ENCODE peak calls at places on chromosomes 13 and 19, in seven cellular contexts. Q, G, T, C, O, A and W are unnamed samples.

GRCh38 chr13:46405457-46405856 is 18.4 kb upstream of the RUBCNL start:
- DNase-seq in T (no peak), Q (no peak), C (no peak), A (no peak), G (peak; percentile 4), O (no peak), W (no peak)

GRCh38 chr13:50989476-50989875 is 79.9 kb downstream of the RNASEH2B start:
- DNase-seq in G (peak; percentile 75), O (no peak), C (peak; percentile 61), Q (no peak), T (no peak), A (no peak), W (no peak)

GRCh38 chr19:18306209-18306902 is 16.5 kb downstream of the LSM4 start:
- DNase-seq in G (no peak), O (no peak), C (no peak), T (no peak), A (no peak), Q (no peak), W (no peak)

GRCh38 chr19:16860118-16860517 is 28.7 kb upstream of the F2RL3 start:
- DNase-seq in C (no peak), O (no peak), G (no peak), Q (no peak), T (no peak), A (no peak), W (no peak)

GRCh38 chr19:38496603-38497487 is 63.4 kb downstream of the RYR1 start:
- DNase-seq in C (no peak), G (no peak), Q (no peak), A (no peak), O (no peak), T (no peak), W (no peak)

GRCh38 chr19:45834970-45835369 is 19.9 kb upstream of the RSPH6A start:
- DNase-seq in C (no peak), A (no peak), G (no peak), Q (no peak), T (peak; percentile 72), O (no peak), W (no peak)

GRCh38 chr13:21719463-21719862 is 48.6 kb downstream of the FGF9 start:
- DNase-seq in Q (no peak), C (no peak), O (no peak), T (no peak), A (no peak), G (no peak), W (no peak)

GRCh38 chr13:46057251-46058015 is 4.9 kb upstream of the ZC3H13 start:
- DNase-seq in G (no peak), O (no peak), C (peak; percentile 25), Q (no peak), T (no peak), A (peak; percentile 49), W (no peak)

GRCh38 chr13:67225252-67226159 is 4.6 kb downstream of the PCDH9 start:
- DNase-seq in O (no peak), A (no peak), T (peak; percentile 38), G (no peak), C (no peak), Q (no peak), W (no peak)

GRCh38 chr19:7815325-7815724 is 14.7 kb upstream of the EVI5L start:
- DNase-seq in G (no peak), Q (no peak), C (no peak), O (peak; percentile 71), T (no peak), A (no peak), W (no peak)

GRCh38 chr19:32041681-32042292 is 303.6 kb upstream of the ZNF507 start:
- DNase-seq in Q (no peak), G (peak; percentile 25), C (peak; percentile 48), A (peak; percentile 14), O (no peak), T (peak; percentile 43), W (peak; percentile 47)

GRCh38 chr13:96041326-96042092 is 11.7 kb downstream of the UGGT2 start:
- DNase-seq in T (no peak), Q (no peak), C (peak; percentile 7), A (no peak), O (no peak), G (no peak), W (no peak)

GRCh38 chr19:43725468-43725867 is 9.6 kb downstream of the IRGC start:
- DNase-seq in T (no peak), O (peak; percentile 48), C (no peak), G (no peak), A (no peak), Q (no peak), W (no peak)

GRCh38 chr13:27182844-27183497 is 11.4 kb upstream of the USP12 start:
- DNase-seq in Q (no peak), O (no peak), G (peak; percentile 32), T (peak; percentile 56), A (no peak), C (peak; percentile 46), W (peak; percentile 58)

GRCh38 chr13:44903596-44903995 is 85.7 kb downstream of the NUFIP1 start:
- DNase-seq in C (peak; percentile 54), T (peak; percentile 50), O (no peak), A (peak; percentile 64), Q (no peak), G (no peak), W (no peak)

GRCh38 chr13:74134777-74135305 is 637 bp upstream of the KLF12 start:
- DNase-seq in C (peak; percentile 68), G (no peak), O (peak; percentile 70), Q (peak; percentile 66), T (peak; percentile 52), A (peak; percentile 29), W (peak; percentile 2)

GRCh38 chr19:43765109-43765876 is 10.5 kb upstream of the SMG9 start:
- DNase-seq in C (peak; percentile 89), O (peak; percentile 64), A (no peak), Q (peak; percentile 62), T (peak; percentile 84), G (no peak), W (peak; percentile 37)

GRCh38 chr19:41217741-41218140 is 1.3 kb upstream of the AXL start:
- DNase-seq in G (no peak), Q (no peak), A (no peak), T (no peak), C (no peak), O (no peak), W (no peak)